ENCODE peak calls at places on chromosomes 1 and 21, in seven cellular contexts. Z is heart right ventricle, F is nephron progenitor cell, T is suprapubic skin, S is gastrocnemius medialis, G is IMR-90, B is cardiac muscle cell. V is an unnamed sample.
A peak's percentile ranks its signal among the peaks of the same experiment; 100 is the strongest.

GRCh38 chr1:187203257-187203656 is 374.5 kb downstream of the PLA2G4A start:
- DNase-seq in G (peak; percentile 45), T (no peak), Z (no peak), S (no peak), F (no peak), B (no peak), V (no peak)

GRCh38 chr21:35989185-35989735 is 71.1 kb downstream of the SETD4 start:
- DNase-seq in G (no peak), B (no peak), Z (no peak), T (peak; percentile 74), F (no peak), S (no peak), V (no peak)

GRCh38 chr1:210262897-210263272 is 30.3 kb downstream of the SERTAD4 start:
- DNase-seq in Z (peak; percentile 36), F (no peak), B (no peak), S (no peak), G (no peak), T (no peak), V (no peak)

GRCh38 chr1:5907966-5908365 is 84.3 kb downstream of the NPHP4 start:
- DNase-seq in Z (no peak), S (no peak), G (no peak), B (no peak), F (no peak), T (no peak), V (peak; percentile 52)

GRCh38 chr1:55078470-55078869 is 39.1 kb downstream of the PCSK9 start:
- DNase-seq in T (no peak), G (no peak), S (no peak), F (no peak), B (no peak), Z (no peak), V (no peak)

GRCh38 chr1:240424740-240425464 is 187.1 kb downstream of the GREM2 start:
- DNase-seq in Z (no peak), F (no peak), S (no peak), G (peak; percentile 14), B (no peak), T (no peak), V (no peak)

GRCh38 chr1:2612591-2613365 is 20.0 kb downstream of the MMEL1 start:
- DNase-seq in G (no peak), B (no peak), S (no peak), T (no peak), F (peak; percentile 3), Z (no peak), V (no peak)

GRCh38 chr1:109807822-109808680 is 44.3 kb upstream of the EPS8L3 start:
- DNase-seq in S (no peak), Z (no peak), F (no peak), T (no peak), G (peak; percentile 59), B (no peak), V (no peak)

GRCh38 chr1:205284420-205285144 is 37.0 kb downstream of the NUAK2 start:
- DNase-seq in B (peak; percentile 70), G (peak; percentile 99), F (peak; percentile 41), S (peak; percentile 91), Z (peak; percentile 79), T (peak; percentile 92), V (no peak)

GRCh38 chr1:228921473-228921872 is 186.2 kb downstream of the RHOU start:
- DNase-seq in Z (no peak), F (no peak), B (no peak), G (no peak), T (no peak), S (no peak), V (no peak)

GRCh38 chr1:236150291-236150940 is 8.1 kb downstream of the GPR137B start:
- DNase-seq in S (no peak), B (no peak), G (no peak), T (no peak), F (no peak), Z (no peak), V (no peak)

GRCh38 chr1:169892819-169893644 is 664 bp downstream of the SCYL3 start:
- DNase-seq in F (no peak), Z (peak; percentile 29), B (peak; percentile 29), S (no peak), T (peak; percentile 76), G (peak; percentile 27), V (no peak)

GRCh38 chr1:42463906-42464305 is 820 bp downstream of the CCDC30 start:
- DNase-seq in Z (no peak), F (no peak), S (no peak), T (no peak), G (no peak), B (no peak), V (no peak)

GRCh38 chr1:160437432-160438319 is 37.3 kb downstream of the VANGL2 start:
- DNase-seq in B (no peak), S (no peak), Z (no peak), T (no peak), F (no peak), G (no peak), V (no peak)

GRCh38 chr21:25428537-25428936 is 178.7 kb downstream of the MRPL39 start:
- DNase-seq in Z (no peak), T (no peak), B (no peak), G (peak; percentile 5), F (no peak), S (no peak), V (no peak)

GRCh38 chr1:25435315-25436103 is 4.8 kb downstream of the MACO1 start:
- DNase-seq in F (no peak), G (no peak), Z (no peak), T (no peak), B (no peak), S (peak; percentile 64), V (no peak)

GRCh38 chr1:66981679-66982078 is 56.9 kb downstream of the MIER1 start:
- DNase-seq in T (no peak), B (no peak), Z (peak; percentile 48), F (no peak), G (peak; percentile 18), S (no peak), V (no peak)

GRCh38 chr1:163361123-163361934 is 39.6 kb downstream of the NUF2 start:
- DNase-seq in B (peak; percentile 50), G (no peak), Z (no peak), F (peak; percentile 18), T (no peak), S (no peak), V (no peak)

GRCh38 chr21:28747464-28747863 is 245.2 kb downstream of the LTN1 start:
- DNase-seq in B (no peak), T (no peak), Z (no peak), S (no peak), F (no peak), G (no peak), V (no peak)

GRCh38 chr21:28742527-28742926 is 250.2 kb downstream of the LTN1 start:
- DNase-seq in F (no peak), Z (no peak), T (no peak), G (peak; percentile 76), B (no peak), S (no peak), V (no peak)

GRCh38 chr21:28743723-28744122 is 249.0 kb downstream of the LTN1 start:
- DNase-seq in F (no peak), G (no peak), Z (no peak), T (no peak), B (no peak), S (no peak), V (no peak)

GRCh38 chr21:28746166-28746565 is 246.5 kb downstream of the LTN1 start:
- DNase-seq in B (no peak), T (no peak), F (no peak), G (peak; percentile 16), S (no peak), Z (no peak), V (no peak)

DNA sequence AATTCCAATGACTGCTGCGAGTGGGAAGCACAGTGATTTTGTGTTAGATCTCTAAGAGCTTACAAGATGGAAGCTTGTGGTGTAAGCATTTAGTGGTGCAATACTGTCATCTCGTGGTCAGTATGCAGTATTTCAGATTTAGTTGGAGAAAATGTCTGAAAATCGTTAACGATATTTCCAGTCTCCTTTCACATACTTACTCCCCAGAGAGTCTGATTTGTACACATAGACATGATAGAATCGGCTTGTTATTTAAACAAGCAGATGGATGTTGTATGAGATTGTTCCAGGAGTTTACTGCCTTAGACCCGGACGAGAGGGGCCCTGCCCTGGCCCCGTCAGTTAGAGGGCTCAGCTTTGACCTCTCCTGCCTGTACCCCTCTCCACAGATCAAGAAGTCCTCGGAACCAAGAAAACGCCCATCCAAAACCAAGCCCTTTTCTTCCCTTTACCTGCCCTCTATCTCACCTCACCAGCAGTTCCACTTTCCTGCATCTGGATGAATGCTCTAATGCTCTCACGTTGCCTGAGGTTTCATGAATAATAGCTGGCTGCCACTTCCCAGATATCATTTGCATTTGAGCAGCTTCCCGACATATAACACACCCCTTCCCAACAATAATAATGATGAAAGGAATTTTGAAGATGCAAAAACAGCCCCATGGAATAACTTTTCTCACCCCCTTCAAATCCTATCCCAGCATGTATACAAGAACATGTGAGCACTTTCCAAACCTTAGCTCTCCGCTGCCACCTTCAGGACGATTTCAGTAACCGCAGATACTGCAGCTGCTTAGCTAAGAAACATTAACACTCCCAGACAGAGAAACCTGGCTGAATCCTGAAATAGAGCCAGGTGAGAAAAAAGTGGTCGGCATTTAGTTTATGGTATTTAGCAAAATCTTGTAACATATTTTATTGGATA is 247.3 kb downstream of the LTN1 start:
- DNase-seq in T (peak; percentile 81), G (peak; percentile 94), B (peak; percentile 85), S (peak; percentile 56), Z (peak; percentile 81), F (peak; percentile 77), V (peak; percentile 73)
- TF ChIP-seq CTCF in T (peak; percentile 98), G (peak; percentile 99), B (peak; percentile 84), S (peak; percentile 99), Z (peak; percentile 90), F (peak; percentile 98), V (peak; percentile 90)

DNA sequence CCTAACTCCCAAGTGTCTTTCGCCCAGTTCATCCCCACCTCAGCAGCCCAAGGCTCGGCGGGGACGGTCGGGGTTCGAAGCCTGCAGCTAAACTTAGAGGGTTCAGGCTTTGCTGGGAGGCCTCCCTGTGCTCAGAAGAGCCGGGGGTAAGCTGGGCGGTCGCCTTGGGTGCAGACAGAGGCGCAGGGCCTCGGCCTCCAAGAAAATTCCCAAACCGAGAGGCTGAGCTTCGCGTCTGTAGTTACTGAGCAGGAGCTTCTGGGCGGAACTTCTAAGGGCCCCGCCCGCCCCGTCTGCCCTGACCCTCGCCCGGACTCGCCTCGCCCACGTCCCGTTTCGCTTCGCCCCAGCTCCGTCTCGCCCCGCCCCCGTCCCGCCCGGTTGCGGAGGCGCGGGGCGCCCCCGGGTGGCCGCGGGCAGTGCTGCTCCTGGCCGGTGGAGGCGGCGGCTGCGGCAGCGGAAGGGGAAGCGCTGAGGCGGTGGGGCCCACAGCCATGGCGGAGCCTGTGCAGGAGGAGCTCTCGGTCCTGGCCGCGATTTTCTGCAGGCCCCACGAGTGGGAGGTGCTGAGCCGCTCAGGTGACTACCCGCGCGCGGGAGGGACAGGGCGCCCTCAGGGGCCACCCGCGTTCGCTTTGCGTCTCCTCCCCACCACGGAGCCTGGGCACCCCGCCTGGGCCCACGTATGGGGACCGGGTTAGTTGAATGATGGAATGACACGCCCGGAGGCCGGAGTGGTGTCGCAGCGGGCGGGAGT is at the start of gene RWDD3:
- DNase-seq in F (peak; percentile 95), G (peak; percentile 82), Z (peak; percentile 94), B (peak; percentile 94), T (peak; percentile 92), S (peak; percentile 84), V (peak; percentile 96)
- TF ChIP-seq CTCF in F (peak; percentile 67), G (peak; percentile 96), Z (peak; percentile 92), B (peak; percentile 70), T (peak; percentile 71), S (peak; percentile 91), V (peak; percentile 93)

GRCh38 chr1:218658294-218658693 is 313.2 kb downstream of the TGFB2 start:
- DNase-seq in Z (no peak), F (no peak), S (no peak), T (no peak), G (peak; percentile 61), B (no peak), V (no peak)
- TF ChIP-seq CTCF in Z (no peak), F (no peak), S (no peak), T (no peak), G (peak; percentile 28), B (no peak), V (no peak)

GRCh38 chr21:29376556-29376955 is 77.8 kb downstream of the BACH1 start:
- DNase-seq in G (no peak), B (peak; percentile 42), Z (peak; percentile 9), F (peak; percentile 16), S (no peak), T (no peak), V (no peak)
- TF ChIP-seq CTCF in G (peak; percentile 26), B (peak; percentile 26), Z (peak; percentile 51), F (no peak), S (no peak), T (no peak), V (peak; percentile 55)

V was measured in type B pancreatic cell.